ENCODE peak calls at places on chromosomes 4 and X, in nine cellular contexts. W is tibial nerve, E is K562, H is SJCRH30, G is SJSA1, Y is suprapubic skin, P is SK-N-SH, N is left lung, D is IMR-90. K is an unnamed sample.

GRCh38 chr4:183857040-183857439 is 48.1 kb upstream of the STOX2 start:
- DNase-seq in E (no peak), N (no peak), Y (no peak), D (no peak), W (no peak), H (no peak), G (no peak), P (no peak), K (no peak)

GRCh38 chr4:8538703-8539567 is 41.3 kb upstream of the GPR78 start:
- DNase-seq in Y (no peak), W (no peak), D (peak; percentile 75), E (no peak), N (peak; percentile 78), P (no peak), G (peak; percentile 53), H (no peak), K (no peak)

GRCh38 chrX:95950679-95951078 is 734.0 kb upstream of the DIAPH2 start:
- DNase-seq in N (no peak), W (no peak), P (no peak), D (no peak), H (no peak), G (no peak), Y (no peak), E (no peak), K (no peak)

GRCh38 chr4:107392380-107392779 is 327.7 kb downstream of the PAPSS1 start:
- DNase-seq in H (no peak), G (no peak), D (no peak), P (no peak), E (no peak), W (no peak), N (no peak), Y (no peak), K (no peak)

GRCh38 chr4:161010227-161010626 is 1153.6 kb downstream of the FSTL5 start:
- DNase-seq in G (no peak), N (no peak), Y (no peak), E (no peak), H (no peak), W (no peak), P (no peak), D (no peak), K (no peak)

GRCh38 chr4:157043131-157043530 is 32.8 kb upstream of the GLRB start:
- DNase-seq in G (no peak), E (no peak), W (no peak), P (peak; percentile 4), H (peak; percentile 8), N (no peak), Y (no peak), D (peak; percentile 51), K (peak; percentile 43)

GRCh38 chrX:46588263-46588662 is 14.7 kb downstream of the CHST7 start:
- DNase-seq in E (no peak), W (peak; percentile 25), Y (no peak), D (peak; percentile 68), H (no peak), G (peak; percentile 56), P (no peak), N (no peak), K (no peak)

GRCh38 chrX:23952984-23953907 is 45.4 kb downstream of the CXorf58 start:
- DNase-seq in N (no peak), G (no peak), Y (no peak), E (peak; percentile 19), W (no peak), H (peak; percentile 2), D (no peak), P (no peak), K (no peak)

GRCh38 chr4:1239141-1239948 is 9.6 kb downstream of the CTBP1 start:
- DNase-seq in E (no peak), P (peak; percentile 20), G (no peak), H (no peak), D (no peak), Y (peak; percentile 48), N (peak; percentile 57), W (peak; percentile 7), K (no peak)

GRCh38 chrX:134512566-134512965 is 52.6 kb downstream of the HPRT1 start:
- DNase-seq in G (peak; percentile 52), H (peak; percentile 9), P (no peak), W (no peak), E (no peak), D (peak; percentile 89), N (no peak), Y (no peak), K (peak; percentile 68)

GRCh38 chr4:13821522-13821921 is 194.0 kb upstream of the BOD1L1 start:
- DNase-seq in W (no peak), P (no peak), D (no peak), Y (no peak), E (no peak), G (no peak), H (no peak), N (no peak), K (peak; percentile 7)

GRCh38 chrX:15664487-15665444 is at the start of gene CLTRN:
- DNase-seq in G (no peak), D (no peak), E (no peak), N (no peak), P (no peak), Y (no peak), H (no peak), W (no peak), K (no peak)

GRCh38 chr4:152690706-152691651 is 11.2 kb upstream of the TMEM154 start:
- DNase-seq in E (no peak), G (no peak), N (no peak), P (no peak), D (no peak), W (no peak), H (no peak), Y (no peak), K (no peak)

GRCh38 chr4:1625600-1626138 is 58.4 kb downstream of the FAM53A start:
- DNase-seq in E (no peak), D (no peak), P (no peak), N (peak; percentile 65), Y (no peak), H (no peak), G (no peak), W (no peak), K (no peak)

GRCh38 chr4:186203391-186203802 is 12.0 kb downstream of the CYP4V2 start:
- DNase-seq in P (peak; percentile 39), H (no peak), N (no peak), G (no peak), W (no peak), E (peak; percentile 46), Y (no peak), D (peak; percentile 12), K (peak; percentile 43)

GRCh38 chr4:110926841-110927400 is 304.0 kb upstream of the PITX2 start:
- DNase-seq in D (no peak), H (no peak), W (no peak), E (no peak), Y (no peak), P (no peak), N (no peak), G (no peak), K (no peak)
- H3K4me1 ChIP-seq in D (no peaks in the 10 kb centered on the region), H (no peaks in the 10 kb centered on the region), W (no peaks in the 10 kb centered on the region), E (no peaks in the 10 kb centered on the region), Y (no peaks in the 10 kb centered on the region), P (no peaks in the 10 kb centered on the region), N (no peaks in the 10 kb centered on the region), G (peaks cover 17% of the 10 kb centered on the region), K (no peaks in the 10 kb centered on the region)

GRCh38 chr4:15653864-15654391 is 1.2 kb downstream of the FBXL5 start:
- DNase-seq in D (peak; percentile 65), N (no peak), G (peak; percentile 41), W (no peak), E (peak; percentile 22), P (peak; percentile 54), H (peak; percentile 64), Y (no peak), K (peak; percentile 83)

GRCh38 chr4:15653430-15653829 is 1.7 kb downstream of the FBXL5 start:
- DNase-seq in D (no peak), H (no peak), W (no peak), G (no peak), P (no peak), E (no peak), Y (no peak), N (no peak), K (no peak)

GRCh38 chr4:15655223-15656037 is at the start of gene FBXL5:
- DNase-seq in G (peak; percentile 63), W (peak; percentile 68), N (peak; percentile 95), H (peak; percentile 90), D (peak; percentile 84), P (peak; percentile 99), Y (peak; percentile 81), E (peak; percentile 97), K (peak; percentile 92)

GRCh38 chr4:15656038-15656470 is 897 bp upstream of the FBXL5 start:
- DNase-seq in N (no peak), D (no peak), G (no peak), W (no peak), E (no peak), H (peak; percentile 55), Y (no peak), P (no peak), K (no peak)

DNA sequence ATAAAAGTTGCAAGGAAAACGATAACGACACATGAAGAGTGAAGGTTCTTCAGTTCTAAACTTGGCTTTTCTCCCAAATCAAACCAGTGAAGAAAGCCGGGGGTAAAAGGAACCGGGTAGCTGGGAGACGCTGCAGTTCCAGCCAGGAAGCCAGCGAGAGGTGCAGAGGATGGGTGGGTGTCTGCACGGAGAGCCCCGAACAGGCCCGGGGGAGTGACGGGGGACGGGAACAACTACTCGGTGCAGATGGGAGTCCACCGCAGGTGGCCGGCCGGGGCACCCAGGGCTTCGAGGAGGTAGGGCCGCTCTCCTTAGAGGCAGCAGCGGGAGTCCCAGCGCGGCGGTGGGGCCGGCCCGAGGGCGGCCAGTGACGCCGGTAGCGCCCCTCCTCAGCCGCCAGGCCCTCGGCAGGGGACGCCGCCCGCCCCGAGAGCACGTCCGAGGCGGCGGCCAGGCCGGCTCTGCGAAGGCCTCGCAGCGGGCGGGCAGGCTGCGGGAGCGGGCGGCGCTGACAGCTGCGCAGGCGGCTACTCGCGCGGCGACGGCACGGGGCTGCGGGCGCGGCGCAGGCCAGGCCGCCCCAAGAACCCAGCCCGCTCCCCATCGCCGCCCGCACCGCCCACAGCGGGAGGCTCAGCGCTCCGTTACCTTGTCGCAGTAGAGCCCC is 468 bp downstream of the FBXL5 start:
- DNase-seq in Y (peak; percentile 80), E (no peak), N (peak; percentile 89), P (no peak), W (no peak), D (peak; percentile 24), G (peak; percentile 34), H (peak; percentile 67), K (peak; percentile 40)
- H3K4me1 ChIP-seq in Y (peaks cover 52% of the 10 kb centered on the region), E (peaks cover 17% of the 10 kb centered on the region), N (peaks cover 40% of the 10 kb centered on the region), P (peaks cover 19% of the 10 kb centered on the region), W (peaks cover 40% of the 10 kb centered on the region), D (peaks cover 13% of the 10 kb centered on the region), G (peaks cover 30% of the 10 kb centered on the region), H (peaks cover 22% of the 10 kb centered on the region), K (peaks cover 33% of the 10 kb centered on the region)

DNA sequence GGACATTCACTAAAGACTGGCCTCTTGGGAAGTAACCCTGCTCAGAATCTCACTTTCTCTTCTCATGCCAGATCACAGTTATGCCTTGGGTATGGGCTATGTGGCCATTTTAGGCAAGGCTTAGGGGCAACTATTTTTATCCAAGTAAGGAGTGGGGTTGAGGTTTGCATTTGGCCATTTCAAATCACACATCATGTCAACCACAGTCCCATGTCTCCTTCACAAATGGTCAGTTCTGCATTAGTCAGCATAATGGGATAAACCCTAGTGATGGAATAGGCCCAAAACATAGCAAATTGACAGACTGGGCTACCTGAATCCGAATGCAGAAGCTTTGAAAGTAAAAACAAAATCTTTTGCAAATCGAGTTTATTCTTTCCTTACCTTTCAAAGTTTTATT is 827 bp upstream of the RTL3 start:
- DNase-seq in D (no peak), E (no peak), G (no peak), Y (no peak), H (no peak), N (no peak), W (no peak), P (no peak), K (no peak)
- H3K4me1 ChIP-seq in D (peaks cover 3% of the 10 kb centered on the region), E (no peaks in the 10 kb centered on the region), G (peaks cover 22% of the 10 kb centered on the region), Y (no peaks in the 10 kb centered on the region), H (no peaks in the 10 kb centered on the region), N (no peaks in the 10 kb centered on the region), W (no peaks in the 10 kb centered on the region), P (no peaks in the 10 kb centered on the region), K (no peaks in the 10 kb centered on the region)

GRCh38 chr4:3660928-3661515 is 105.2 kb upstream of the ADRA2C start:
- DNase-seq in H (no peak), E (no peak), Y (no peak), G (no peak), N (peak; percentile 47), P (no peak), W (no peak), D (no peak), K (no peak)
- H3K4me1 ChIP-seq in H (peaks cover 22% of the 10 kb centered on the region), E (no peaks in the 10 kb centered on the region), Y (peaks cover 7% of the 10 kb centered on the region), G (peaks cover 18% of the 10 kb centered on the region), N (no peaks in the 10 kb centered on the region), P (peaks cover 46% of the 10 kb centered on the region), W (no peaks in the 10 kb centered on the region), D (peaks cover 8% of the 10 kb centered on the region), K (no peaks in the 10 kb centered on the region)

K was measured in cardiac muscle cell.